ENCODE peak calls at places on chromosomes 2 and 18, in five cellular contexts. V is heart right ventricle, K is esophagus squamous epithelium, B is fibroblast of lung, L is tibial nerve. D is an unnamed sample.

GRCh38 chr2:241489080-241489479 is 19.3 kb downstream of the STK25 start:
- DNase-seq in L (no peak), K (no peak), V (no peak), B (no peak), D (no peak)

GRCh38 chr2:7468955-7469354 is 551.7 kb downstream of the RNF144A start:
- DNase-seq in K (no peak), V (no peak), B (no peak), L (no peak), D (no peak)

GRCh38 chr18:75207298-75208054 is 1.5 kb downstream of the PTGR3 start:
- DNase-seq in L (no peak), K (no peak), B (peak; percentile 72), V (no peak), D (no peak)

GRCh38 chr2:67846341-67847070 is 216.3 kb downstream of the C1D start:
- DNase-seq in L (peak; percentile 96), V (peak; percentile 41), K (no peak), B (peak; percentile 98), D (peak; percentile 90)

GRCh38 chr2:176554107-176555048 is 285.1 kb downstream of the MTX2 start:
- DNase-seq in K (no peak), B (peak; percentile 66), L (peak; percentile 35), V (peak; percentile 11), D (peak; percentile 86)

GRCh38 chr18:79512461-79513380 is 117.0 kb downstream of the NFATC1 start:
- DNase-seq in L (no peak), V (no peak), K (no peak), B (no peak), D (no peak)

GRCh38 chr2:144660518-144661316 is 140.8 kb upstream of the ZEB2 start:
- DNase-seq in L (no peak), B (peak; percentile 17), V (no peak), K (no peak), D (no peak)

GRCh38 chr2:202848813-202849212 is 22.8 kb downstream of the ICA1L start:
- DNase-seq in L (no peak), V (no peak), B (no peak), K (no peak), D (no peak)

GRCh38 chr2:46007412-46007811 is 289.8 kb upstream of the EPAS1 start:
- DNase-seq in V (no peak), K (no peak), L (no peak), B (no peak), D (no peak)

GRCh38 chr2:166375736-166376487 is at the start of gene SCN9A:
- DNase-seq in V (peak; percentile 75), L (no peak), K (no peak), B (peak; percentile 81), D (peak; percentile 88)

GRCh38 chr2:130337735-130338325 is 4.9 kb upstream of the IMP4 start:
- DNase-seq in B (peak; percentile 72), V (no peak), K (no peak), L (no peak), D (no peak)

GRCh38 chr18:9446839-9447238 is 28.5 kb upstream of the RALBP1 start:
- DNase-seq in B (no peak), V (no peak), K (no peak), L (no peak), D (no peak)

GRCh38 chr18:32158108-32158624 is 31.7 kb upstream of the MEP1B start:
- DNase-seq in B (peak; percentile 92), L (peak; percentile 84), K (no peak), V (peak; percentile 63), D (peak; percentile 94)

GRCh38 chr2:134499307-134499706 is 219.5 kb downstream of the TMEM163 start:
- DNase-seq in L (no peak), K (no peak), B (no peak), V (no peak), D (no peak)

GRCh38 chr2:31401580-31401979 is 13.0 kb downstream of the XDH start:
- DNase-seq in L (no peak), K (no peak), V (no peak), B (peak; percentile 88), D (no peak)

GRCh38 chr2:45904931-45905642 is 253.6 kb downstream of the PRKCE start:
- DNase-seq in L (no peak), B (no peak), V (no peak), K (no peak), D (no peak)

GRCh38 chr18:62436636-62437519 is 85.9 kb upstream of the ZCCHC2 start:
- DNase-seq in B (peak; percentile 85), K (no peak), V (peak; percentile 87), L (peak; percentile 92), D (peak; percentile 40)

GRCh38 chr2:220147186-220147585 is 519.8 kb downstream of the SLC4A3 start:
- DNase-seq in K (no peak), B (peak; percentile 35), L (no peak), V (no peak), D (no peak)

GRCh38 chr18:4843771-4844170 is 353.3 kb downstream of the AKAIN1 start:
- DNase-seq in K (no peak), L (no peak), B (no peak), V (no peak), D (no peak)

GRCh38 chr2:152411154-152411553 is 76.2 kb downstream of the FMNL2 start:
- DNase-seq in L (no peak), V (no peak), B (no peak), K (no peak), D (no peak)

GRCh38 chr2:147648471-147648870 is 196.4 kb upstream of the ACVR2A start:
- DNase-seq in V (no peak), K (no peak), L (no peak), B (no peak), D (no peak)

GRCh38 chr2:152444448-152444847 is 109.5 kb downstream of the FMNL2 start:
- DNase-seq in B (no peak), L (no peak), V (no peak), K (no peak), D (no peak)

GRCh38 chr2:14633031-14633430 is 514 bp downstream of the LRATD1 start:
- DNase-seq in K (no peak), L (no peak), B (no peak), V (no peak), D (no peak)

GRCh38 chr2:105804266-105804665 is 59.6 kb downstream of the NCK2 start:
- DNase-seq in B (peak; percentile 52), V (no peak), K (no peak), L (no peak), D (peak; percentile 95)

GRCh38 chr2:113284481-113284880 is 5.8 kb upstream of the PAX8 start:
- DNase-seq in B (no peak), V (no peak), K (no peak), L (no peak), D (no peak)

GRCh38 chr2:24909555-24910177 is 10.4 kb downstream of the ADCY3 start:
- DNase-seq in B (no peak), L (no peak), V (no peak), K (no peak), D (no peak)

GRCh38 chr18:63775166-63775730 is at the start of gene SERPINB7:
- DNase-seq in B (peak; percentile 36), L (no peak), V (no peak), K (no peak), D (no peak)

GRCh38 chr2:120845281-120845680 is 109.6 kb downstream of the GLI2 start:
- DNase-seq in K (no peak), L (peak; percentile 31), V (peak; percentile 62), B (peak; percentile 34), D (no peak)

DNA sequence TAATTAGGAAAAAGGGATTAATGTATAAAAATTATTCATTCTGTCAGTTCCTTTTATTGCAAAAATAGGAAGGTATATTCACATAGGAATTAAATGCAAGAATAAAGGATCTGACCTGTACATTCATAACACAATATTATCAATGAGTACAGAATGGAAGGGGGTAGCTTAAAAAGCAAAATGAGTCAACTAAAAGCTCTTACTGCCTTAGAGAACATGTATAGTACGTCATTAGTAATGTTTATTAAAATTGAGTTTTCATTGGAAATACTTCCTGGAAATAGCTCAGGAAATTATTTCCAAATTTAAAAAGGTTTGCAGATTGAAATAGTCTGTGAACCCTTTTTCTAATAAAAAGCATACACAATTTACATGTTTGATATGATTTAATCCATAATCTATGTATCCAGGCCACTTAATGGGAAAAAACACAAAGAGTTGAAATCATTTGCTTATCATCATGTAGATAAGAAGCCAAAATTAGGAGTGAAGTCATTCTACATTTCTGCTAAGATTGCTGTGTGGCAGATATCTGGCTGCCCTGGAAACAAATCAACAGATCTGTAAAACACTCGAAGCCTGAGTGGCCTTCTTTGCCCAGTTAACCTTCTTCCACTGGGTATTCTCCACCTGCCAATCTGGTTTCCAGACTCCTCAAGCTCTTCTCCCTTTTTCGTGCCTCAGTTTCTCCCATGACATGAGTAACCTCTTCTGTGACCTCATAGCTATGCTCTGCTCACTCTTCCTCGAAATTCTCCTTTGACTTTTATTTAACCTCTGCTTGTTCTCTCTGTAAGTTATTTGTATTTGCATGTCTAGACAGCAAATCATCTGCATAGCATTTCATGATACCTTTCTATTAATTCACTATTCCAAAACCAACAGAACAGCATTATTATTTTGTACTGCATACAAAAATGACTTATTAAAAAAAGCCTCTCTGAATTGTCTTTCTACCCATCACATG is 181.2 kb upstream of the REV1 start:
- DNase-seq in L (no peak), K (no peak), B (no peak), V (no peak), D (no peak)
- H3K4me3 ChIP-seq in L (no peak overlapping the region), K (no peak overlapping the region), B (no peak overlapping the region), V (no peak overlapping the region), D (no peak overlapping the region)

GRCh38 chr2:38406597-38407110 is 29.6 kb upstream of the ATL2 start:
- DNase-seq in B (no peak), K (no peak), L (peak; percentile 35), V (peak; percentile 33), D (no peak)

GRCh38 chr2:38409136-38409903 is 32.2 kb upstream of the ATL2 start:
- DNase-seq in L (peak; percentile 43), K (no peak), V (peak; percentile 23), B (no peak), D (no peak)

GRCh38 chr2:38405917-38406596 is 29.0 kb upstream of the ATL2 start:
- DNase-seq in L (no peak), K (no peak), V (no peak), B (no peak), D (no peak)

GRCh38 chr2:38409904-38410167 is 32.8 kb upstream of the ATL2 start:
- DNase-seq in L (no peak), K (no peak), V (no peak), B (no peak), D (no peak)

DNA sequence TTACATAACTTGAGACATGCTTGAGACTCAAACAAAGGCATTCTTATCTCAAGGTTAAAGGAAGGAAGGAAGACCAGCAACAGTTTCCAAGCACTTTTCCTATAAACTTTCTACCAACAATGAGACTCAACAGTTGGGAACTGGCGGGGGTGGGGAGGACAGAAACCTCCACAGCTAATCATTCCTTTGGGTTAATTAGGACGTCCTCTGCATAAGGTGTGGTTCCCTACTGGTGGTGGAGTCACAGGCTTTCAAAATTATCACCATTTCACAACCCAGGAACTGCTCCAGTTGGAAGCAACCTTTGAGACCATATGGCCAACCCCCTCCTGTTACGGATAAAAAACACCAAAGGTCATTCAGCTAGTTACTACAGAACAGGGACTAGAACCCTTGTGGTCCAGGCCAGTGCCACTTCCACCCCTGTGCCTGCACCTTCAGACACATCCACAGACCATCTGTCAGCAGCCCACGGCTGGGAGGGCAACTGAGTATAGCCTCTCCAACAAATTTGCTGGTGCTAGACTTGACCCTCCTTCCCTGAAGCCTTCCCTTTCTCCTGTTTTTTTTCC is 30.1 kb upstream of the ATL2 start:
- DNase-seq in K (no peak), V (no peak), L (peak; percentile 14), B (no peak), D (no peak)
- H3K9me3 ChIP-seq in K (no peaks in the 10 kb centered on the region), V (no peaks in the 10 kb centered on the region), L (no peaks in the 10 kb centered on the region), B (no peaks in the 10 kb centered on the region), D (peaks cover 2% of the 10 kb centered on the region)

GRCh38 chr2:84959494-84960156 is 11.3 kb upstream of the KCMF1 start:
- DNase-seq in K (no peak), B (no peak), V (no peak), L (no peak), D (no peak)
- H3K4me3 ChIP-seq in K (no peak overlapping the region), B (no peak overlapping the region), V (no peak overlapping the region), L (no peak overlapping the region), D (no peak overlapping the region)

GRCh38 chr2:44135771-44136170 is 32.9 kb upstream of the PPM1B start:
- DNase-seq in B (peak; percentile 66), L (no peak), K (no peak), V (no peak), D (no peak)
- H3K9me3 ChIP-seq in B (no peaks in the 10 kb centered on the region), L (no peaks in the 10 kb centered on the region), K (no peaks in the 10 kb centered on the region), V (no peaks in the 10 kb centered on the region), D (no peaks in the 10 kb centered on the region)

D was measured in A673.